ENCODE peak calls at places on chromosomes 5 and 9, in ten cellular contexts. Y is sigmoid colon, Q is A549, V is ovary, D is uterus, G is vagina, P is prostate gland, E is body of pancreas, S is erythroblast, U is heart left ventricle. Z is an unnamed sample.

GRCh38 chr9:4662989-4663792 is 1.1 kb downstream of the PLPP6 start:
- DNase-seq in Y (no peak), Q (no peak), V (no peak), D (no peak), G (no peak), P (no peak), E (peak; percentile 65), S (no peak), U (peak; percentile 32), Z (no peak)

GRCh38 chr5:118592678-118593328 is 395.5 kb downstream of the DTWD2 start:
- DNase-seq in Y (no peak), Q (no peak), V (no peak), D (no peak), G (no peak), P (no peak), E (no peak), S (no peak), U (no peak), Z (no peak)

GRCh38 chr9:107422189-107422802 is 67.3 kb downstream of the KLF4 start:
- DNase-seq in Y (peak; percentile 75), Q (peak; percentile 58), V (peak; percentile 25), D (peak; percentile 37), G (no peak), P (peak; percentile 74), E (peak; percentile 67), S (peak; percentile 72), U (peak; percentile 64), Z (peak; percentile 92)

GRCh38 chr5:93621340-93621872 is 38.4 kb downstream of the NR2F1 start:
- DNase-seq in Y (peak; percentile 89), Q (peak; percentile 64), V (peak; percentile 77), D (peak; percentile 77), G (no peak), P (peak; percentile 53), E (peak; percentile 69), S (peak; percentile 67), U (peak; percentile 88), Z (peak; percentile 69)

GRCh38 chr9:34686231-34686630 is 4.8 kb downstream of the CCL19 start:
- DNase-seq in Y (no peak), Q (no peak), V (no peak), D (no peak), G (no peak), P (no peak), E (peak; percentile 22), S (no peak), U (no peak), Z (no peak)

GRCh38 chr5:131814990-131815389 is 18.2 kb upstream of the FNIP1 start:
- DNase-seq in Y (no peak), Q (peak; percentile 27), V (no peak), D (no peak), G (no peak), P (no peak), E (no peak), S (peak; percentile 8), U (no peak), Z (peak; percentile 46)

GRCh38 chr5:156411957-156412356 is 85.0 kb downstream of the SGCD start:
- DNase-seq in Y (no peak), Q (no peak), V (no peak), D (no peak), G (no peak), P (no peak), E (no peak), S (no peak), U (no peak), Z (no peak)

GRCh38 chr5:111167551-111167950 is 56.6 kb upstream of the CAMK4 start:
- DNase-seq in Y (no peak), Q (no peak), V (no peak), D (no peak), G (no peak), P (no peak), E (no peak), S (no peak), U (no peak), Z (no peak)

GRCh38 chr9:122128007-122128406 is 31.6 kb downstream of the NDUFA8 start:
- DNase-seq in Y (no peak), Q (no peak), V (no peak), D (no peak), G (no peak), P (no peak), E (no peak), S (no peak), U (no peak), Z (no peak)

GRCh38 chr5:86971034-86971511 is 296.6 kb upstream of the RASA1 start:
- DNase-seq in Y (no peak), Q (no peak), V (no peak), D (no peak), G (no peak), P (no peak), E (no peak), S (no peak), U (no peak), Z (no peak)

GRCh38 chr5:109721741-109722140 is 32.0 kb downstream of the MAN2A1 start:
- DNase-seq in Y (no peak), Q (no peak), V (no peak), D (no peak), G (no peak), P (no peak), E (no peak), S (no peak), U (no peak), Z (no peak)

GRCh38 chr9:132266017-132266416 is 88.8 kb downstream of the SETX start:
- DNase-seq in Y (no peak), Q (no peak), V (no peak), D (no peak), G (no peak), P (no peak), E (no peak), S (no peak), U (no peak), Z (no peak)

GRCh38 chr9:72823971-72824370 is 128.9 kb downstream of the ALDH1A1 start:
- DNase-seq in Y (no peak), Q (no peak), V (no peak), D (no peak), G (no peak), P (no peak), E (no peak), S (no peak), U (no peak), Z (no peak)
- TF ChIP-seq POLR2A in Y (no peak), Q (no peak), V (no peak), D (no peak), G (no peak), P (no peak), E (no peak), S (no peak), U (no peak), Z (no peak)

DNA sequence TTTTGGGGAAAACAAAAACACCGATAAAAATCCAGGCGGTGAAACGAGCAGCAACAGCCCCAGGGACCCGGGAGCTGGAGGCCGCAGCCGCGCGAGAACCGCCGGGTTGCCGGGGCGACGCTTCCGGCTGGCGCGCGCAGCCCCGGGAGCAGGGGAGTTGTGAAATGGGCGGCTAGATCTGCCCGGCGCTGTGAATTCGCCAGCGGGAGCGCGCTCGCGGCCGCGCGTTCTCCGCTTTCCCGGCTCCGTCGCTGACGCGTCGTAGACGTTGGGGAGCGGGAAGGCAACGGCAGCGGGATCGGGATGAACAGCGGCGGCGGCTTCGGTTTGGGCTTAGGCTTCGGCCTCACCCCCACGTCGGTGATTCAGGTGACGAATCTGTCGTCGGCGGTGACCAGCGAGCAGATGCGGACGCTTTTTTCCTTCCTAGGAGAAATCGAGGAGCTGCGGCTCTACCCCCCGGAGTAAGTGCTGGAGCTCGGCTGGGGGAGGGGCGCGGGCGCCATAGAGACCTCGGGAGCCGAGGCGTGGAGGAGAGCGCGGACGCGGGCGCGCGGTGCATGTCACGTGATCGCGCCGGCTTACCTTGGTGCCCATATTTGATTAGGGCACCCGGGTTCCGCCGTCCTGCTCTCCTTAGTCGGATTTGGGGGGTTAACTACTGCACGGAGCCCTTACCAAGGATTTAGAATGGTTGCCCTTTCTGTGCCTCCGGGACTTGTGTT is at the start of gene SREK1:
- DNase-seq in Y (peak; percentile 96), Q (peak; percentile 96), V (peak; percentile 91), D (peak; percentile 90), G (no peak), P (peak; percentile 90), E (peak; percentile 93), S (peak; percentile 96), U (peak; percentile 94), Z (peak; percentile 91)
- TF ChIP-seq POLR2A in Y (peak; percentile 71), Q (peak; percentile 80), V (peak; percentile 90), D (peak; percentile 85), G (peak; percentile 4), P (peak; percentile 79), E (peak; percentile 94), S (peak; percentile 95), U (no peak), Z (peak; percentile 75)

GRCh38 chr5:172868436-172868923 is 34.4 kb downstream of the ERGIC1 start:
- DNase-seq in Y (no peak), Q (peak; percentile 64), V (no peak), D (no peak), G (no peak), P (no peak), E (no peak), S (no peak), U (no peak), Z (no peak)

GRCh38 chr5:172869734-172870133 is 35.7 kb downstream of the ERGIC1 start:
- DNase-seq in Y (no peak), Q (no peak), V (no peak), D (no peak), G (no peak), P (no peak), E (no peak), S (no peak), U (no peak), Z (no peak)

GRCh38 chr5:172870261-172870806 is 36.3 kb downstream of the ERGIC1 start:
- DNase-seq in Y (peak; percentile 87), Q (peak; percentile 52), V (no peak), D (peak; percentile 81), G (no peak), P (no peak), E (peak; percentile 63), S (no peak), U (peak; percentile 76), Z (peak; percentile 68)

GRCh38 chr5:172867761-172868435 is 33.8 kb downstream of the ERGIC1 start:
- DNase-seq in Y (no peak), Q (no peak), V (no peak), D (no peak), G (no peak), P (no peak), E (no peak), S (no peak), U (no peak), Z (no peak)

DNA sequence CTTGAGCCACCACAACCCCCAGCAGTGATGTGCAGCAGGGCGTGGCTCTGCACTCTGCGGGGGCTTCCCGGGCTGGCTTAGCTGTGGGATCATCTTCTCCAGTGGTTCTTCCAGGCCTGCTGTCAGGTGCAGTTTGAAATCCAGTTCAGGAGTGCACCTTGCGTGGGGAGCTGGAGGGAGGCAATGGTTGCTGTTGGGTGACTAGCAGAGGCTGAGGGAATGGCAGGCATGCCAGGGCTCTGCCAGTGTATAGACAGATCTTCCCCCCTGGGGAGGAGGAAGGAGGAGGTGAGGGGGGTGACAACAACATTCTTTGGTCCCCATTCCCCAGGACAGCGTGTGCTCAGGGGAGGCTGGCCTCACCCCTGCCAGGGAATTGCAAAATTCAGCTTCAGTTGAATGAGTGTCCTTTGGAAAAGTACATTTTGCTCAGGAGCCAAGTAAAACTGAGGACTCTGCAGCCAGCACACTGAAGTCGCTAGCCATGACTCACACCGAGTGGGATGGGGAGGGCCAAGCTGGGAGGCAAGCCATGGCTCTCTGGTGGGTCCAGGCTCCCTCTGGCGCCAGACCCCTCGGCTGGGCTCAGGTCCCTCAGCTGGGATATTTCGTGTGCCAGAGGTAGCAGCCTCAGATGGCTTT is 35.0 kb downstream of the ERGIC1 start:
- DNase-seq in Y (peak; percentile 98), Q (peak; percentile 83), V (peak; percentile 91), D (peak; percentile 95), G (no peak), P (peak; percentile 88), E (peak; percentile 87), S (no peak), U (peak; percentile 91), Z (peak; percentile 70)
- TF ChIP-seq POLR2A in Y (no peak), Q (no peak), V (no peak), D (peak; percentile 30), G (no peak), P (no peak), E (no peak), S (no peak), U (no peak), Z (no peak)

GRCh38 chr5:65811895-65812294 is 89.9 kb downstream of the NLN start:
- DNase-seq in Y (no peak), Q (no peak), V (no peak), D (no peak), G (no peak), P (no peak), E (no peak), S (no peak), U (no peak), Z (peak; percentile 26)
- TF ChIP-seq POLR2A in Y (no peak), Q (no peak), V (no peak), D (no peak), G (no peak), P (no peak), E (no peak), S (no peak), U (no peak), Z (no peak)